ENCODE peak calls at places on chromosomes 1 and 21, in ten cellular contexts. One of them, this sample, is unnamed.

GRCh38 chr1:172938676-172939075 is 112.1 kb downstream of the TNFSF18 start:
- DNase-seq in A172: no peak
- DNase-seq in Right ventricle myocardium superior: no peak
- DNase-seq in SK-MEL-5: no peak
- DNase-seq in astrocyte of the spinal cord: no peak
- DNase-seq in GDM1: no peak
- DNase-seq in RKO: no peak
- DNase-seq in upper lobe of left lung: no peak
- DNase-seq in NCI-H2081: no peak
- DNase-seq in activated T-cell treated with anti-CD3 and anti-CD28 coated beads for 1 hour: no peak
- DNase-seq in this sample: no peak

GRCh38 chr1:7899741-7900140 is 40.9 kb downstream of the TNFRSF9 start:
- DNase-seq in A172: peak; percentile 13
- DNase-seq in Right ventricle myocardium superior: no peak
- DNase-seq in SK-MEL-5: peak; percentile 2
- DNase-seq in astrocyte of the spinal cord: peak; percentile 56
- DNase-seq in GDM1: peak; percentile 65
- DNase-seq in RKO: no peak
- DNase-seq in upper lobe of left lung: no peak
- DNase-seq in NCI-H2081: no peak
- DNase-seq in activated T-cell treated with anti-CD3 and anti-CD28 coated beads for 1 hour: no peak
- DNase-seq in this sample: no peak

GRCh38 chr1:234154320-234155251 is 218.7 kb upstream of the COA6 start:
- DNase-seq in A172: peak; percentile 82
- DNase-seq in Right ventricle myocardium superior: no peak
- DNase-seq in SK-MEL-5: peak; percentile 86
- DNase-seq in astrocyte of the spinal cord: peak; percentile 84
- DNase-seq in GDM1: no peak
- DNase-seq in RKO: peak; percentile 83
- DNase-seq in upper lobe of left lung: no peak
- DNase-seq in NCI-H2081: peak; percentile 88
- DNase-seq in activated T-cell treated with anti-CD3 and anti-CD28 coated beads for 1 hour: no peak
- DNase-seq in this sample: no peak

GRCh38 chr21:42441963-42442362 is 38.3 kb downstream of the UBASH3A start:
- DNase-seq in A172: no peak
- DNase-seq in Right ventricle myocardium superior: no peak
- DNase-seq in SK-MEL-5: no peak
- DNase-seq in astrocyte of the spinal cord: no peak
- DNase-seq in GDM1: no peak
- DNase-seq in RKO: no peak
- DNase-seq in upper lobe of left lung: no peak
- DNase-seq in NCI-H2081: no peak
- DNase-seq in activated T-cell treated with anti-CD3 and anti-CD28 coated beads for 1 hour: no peak
- DNase-seq in this sample: no peak

GRCh38 chr1:74193908-74194307 is 4.1 kb downstream of the LRRIQ3 start:
- DNase-seq in A172: no peak
- DNase-seq in Right ventricle myocardium superior: no peak
- DNase-seq in SK-MEL-5: no peak
- DNase-seq in astrocyte of the spinal cord: peak; percentile 49
- DNase-seq in GDM1: no peak
- DNase-seq in RKO: peak; percentile 57
- DNase-seq in upper lobe of left lung: no peak
- DNase-seq in NCI-H2081: no peak
- DNase-seq in activated T-cell treated with anti-CD3 and anti-CD28 coated beads for 1 hour: no peak
- DNase-seq in this sample: no peak

GRCh38 chr21:35475006-35475405 is 425.9 kb upstream of the RUNX1 start:
- DNase-seq in A172: peak; percentile 30
- DNase-seq in Right ventricle myocardium superior: no peak
- DNase-seq in SK-MEL-5: peak; percentile 65
- DNase-seq in astrocyte of the spinal cord: no peak
- DNase-seq in GDM1: no peak
- DNase-seq in RKO: no peak
- DNase-seq in upper lobe of left lung: no peak
- DNase-seq in NCI-H2081: no peak
- DNase-seq in activated T-cell treated with anti-CD3 and anti-CD28 coated beads for 1 hour: no peak
- DNase-seq in this sample: no peak

GRCh38 chr1:228190182-228190581 is 17.7 kb upstream of the OBSCN start:
- DNase-seq in A172: no peak
- DNase-seq in Right ventricle myocardium superior: no peak
- DNase-seq in SK-MEL-5: no peak
- DNase-seq in astrocyte of the spinal cord: no peak
- DNase-seq in GDM1: no peak
- DNase-seq in RKO: no peak
- DNase-seq in upper lobe of left lung: no peak
- DNase-seq in NCI-H2081: no peak
- DNase-seq in activated T-cell treated with anti-CD3 and anti-CD28 coated beads for 1 hour: no peak
- DNase-seq in this sample: no peak

GRCh38 chr21:38440746-38441145 is 57.5 kb downstream of the ERG start:
- DNase-seq in A172: peak; percentile 92
- DNase-seq in Right ventricle myocardium superior: no peak
- DNase-seq in SK-MEL-5: peak; percentile 2
- DNase-seq in astrocyte of the spinal cord: peak; percentile 91
- DNase-seq in GDM1: peak; percentile 17
- DNase-seq in RKO: no peak
- DNase-seq in upper lobe of left lung: no peak
- DNase-seq in NCI-H2081: no peak
- DNase-seq in activated T-cell treated with anti-CD3 and anti-CD28 coated beads for 1 hour: no peak
- DNase-seq in this sample: no peak

GRCh38 chr1:29630756-29631155 is 394.4 kb downstream of the PTPRU start:
- DNase-seq in A172: no peak
- DNase-seq in Right ventricle myocardium superior: no peak
- DNase-seq in SK-MEL-5: no peak
- DNase-seq in astrocyte of the spinal cord: no peak
- DNase-seq in GDM1: no peak
- DNase-seq in RKO: no peak
- DNase-seq in upper lobe of left lung: no peak
- DNase-seq in NCI-H2081: no peak
- DNase-seq in activated T-cell treated with anti-CD3 and anti-CD28 coated beads for 1 hour: no peak
- DNase-seq in this sample: no peak

GRCh38 chr1:51558375-51558924 is 39.4 kb upstream of the EPS15 start:
- DNase-seq in A172: peak; percentile 96
- DNase-seq in Right ventricle myocardium superior: no peak
- DNase-seq in SK-MEL-5: no peak
- DNase-seq in astrocyte of the spinal cord: peak; percentile 34
- DNase-seq in GDM1: no peak
- DNase-seq in RKO: peak; percentile 79
- DNase-seq in upper lobe of left lung: no peak
- DNase-seq in NCI-H2081: no peak
- DNase-seq in activated T-cell treated with anti-CD3 and anti-CD28 coated beads for 1 hour: no peak
- DNase-seq in this sample: no peak